ENCODE peak calls at places on chromosomes 4 and X, in nine cellular contexts. U is NCI-H524; N is stimulated activated CD4-positive, alpha-beta T cell treated with anti-CD3 and anti-CD28 coated beads, Interleukin-15, amount 100 ng/mL, for 1 hour; A is left ventricle myocardium superior; Z is Calu3; F is stimulated activated CD8-positive, alpha-beta memory T cell treated with anti-CD3 and anti-CD28 coated beads, Interleukin-15, amount 100 ng/mL, for 24 hours; D is AG20443; M is H54; R is T-cell. I is an unnamed sample.

GRCh38 chrX:78614264-78614663 is 44.9 kb downstream of the RTL3 start:
- DNase-seq in A (no peak), D (no peak), R (no peak), M (no peak), F (no peak), Z (no peak), U (no peak), N (no peak), I (no peak)

GRCh38 chr4:158710814-158711213 is 12.4 kb downstream of the PPID start:
- DNase-seq in D (peak), U (no peak), F (no peak), Z (no peak), N (no peak), M (no peak), R (no peak), A (no peak), I (no peak)

GRCh38 chr4:88018471-88018870 is 11.0 kb downstream of the PKD2 start:
- DNase-seq in R (no peak), D (peak), U (no peak), F (no peak), M (no peak), N (no peak), A (peak), Z (no peak), I (no peak)

GRCh38 chrX:106726485-106727437 is at the start of gene RNF128:
- DNase-seq in D (peak), M (no peak), N (no peak), A (peak), Z (peak), U (peak), F (no peak), R (no peak), I (no peak)

GRCh38 chr4:1211951-1212545 is 36.9 kb downstream of the CTBP1 start:
- DNase-seq in A (peak), R (no peak), N (no peak), D (no peak), Z (no peak), M (no peak), U (no peak), F (no peak), I (no peak)

GRCh38 chrX:17160971-17161370 is 214.0 kb upstream of the NHS start:
- DNase-seq in M (no peak), U (no peak), F (no peak), Z (no peak), R (no peak), D (no peak), A (no peak), N (no peak), I (no peak)

GRCh38 chrX:128052303-128052702 is at the start of gene ACTRT1:
- DNase-seq in Z (no peak), F (no peak), A (no peak), N (no peak), D (no peak), U (no peak), M (no peak), R (no peak), I (no peak)

GRCh38 chr4:189613202-189613601 is 327.5 kb upstream of the FRG1 start:
- DNase-seq in R (no peak), M (no peak), U (no peak), Z (no peak), D (no peak), A (no peak), F (no peak), N (no peak), I (no peak)

GRCh38 chr4:1021386-1022050 is 10.1 kb downstream of the FGFRL1 start:
- DNase-seq in U (no peak), M (no peak), Z (no peak), R (no peak), N (no peak), F (no peak), A (no peak), D (no peak), I (no peak)

I was measured in activated T-helper 9 cell treated with anti-CD3 and anti-CD28 coated beads, Interleukin-2, amount 50 U/mL, for 16 hours.